ENCODE peak calls at places on chromosomes 1 and 21, in six cellular contexts. One of them, this sample, is unnamed.

GRCh38 chr1:101406271-101406670 is 169.5 kb downstream of the S1PR1 start:
- DNase-seq in choroid plexus epithelial cell: no peak
- DNase-seq in stimulated activated naive CD8-positive, alpha-beta T cell treated with anti-CD3 and anti-CD28 coated beads, Interleukin-15, Interleukin-2, amounts not matched to agents 100 U/mL and 50 U/mL, for 24 hours: no peak
- DNase-seq in adrenal gland: no peak
- DNase-seq in activated effector memory CD4-positive, alpha-beta T cell treated with Interleukin-2 at 50 U/mL for 16 hours: no peak
- DNase-seq in KBM-7: no peak
- DNase-seq in this sample: no peak

GRCh38 chr21:42295845-42296244 is 19.4 kb downstream of the TFF3 start:
- DNase-seq in choroid plexus epithelial cell: no peak
- DNase-seq in stimulated activated naive CD8-positive, alpha-beta T cell treated with anti-CD3 and anti-CD28 coated beads, Interleukin-15, Interleukin-2, amounts not matched to agents 100 U/mL and 50 U/mL, for 24 hours: no peak
- DNase-seq in adrenal gland: no peak
- DNase-seq in activated effector memory CD4-positive, alpha-beta T cell treated with Interleukin-2 at 50 U/mL for 16 hours: no peak
- DNase-seq in KBM-7: no peak
- DNase-seq in this sample: no peak

GRCh38 chr1:50368179-50369007 is 54.9 kb downstream of the DMRTA2 start:
- DNase-seq in choroid plexus epithelial cell: peak; percentile 25
- DNase-seq in stimulated activated naive CD8-positive, alpha-beta T cell treated with anti-CD3 and anti-CD28 coated beads, Interleukin-15, Interleukin-2, amounts not matched to agents 100 U/mL and 50 U/mL, for 24 hours: peak; percentile 48
- DNase-seq in adrenal gland: no peak
- DNase-seq in activated effector memory CD4-positive, alpha-beta T cell treated with Interleukin-2 at 50 U/mL for 16 hours: no peak
- DNase-seq in KBM-7: peak; percentile 60
- DNase-seq in this sample: peak; percentile 60

GRCh38 chr1:1946540-1946939 is 27.5 kb upstream of the TMEM52 start:
- DNase-seq in choroid plexus epithelial cell: peak; percentile 55
- DNase-seq in stimulated activated naive CD8-positive, alpha-beta T cell treated with anti-CD3 and anti-CD28 coated beads, Interleukin-15, Interleukin-2, amounts not matched to agents 100 U/mL and 50 U/mL, for 24 hours: no peak
- DNase-seq in adrenal gland: peak; percentile 67
- DNase-seq in activated effector memory CD4-positive, alpha-beta T cell treated with Interleukin-2 at 50 U/mL for 16 hours: no peak
- DNase-seq in KBM-7: no peak
- DNase-seq in this sample: no peak

GRCh38 chr1:147641695-147642592 is 28.4 kb downstream of the ACP6 start:
- DNase-seq in choroid plexus epithelial cell: peak; percentile 72
- DNase-seq in stimulated activated naive CD8-positive, alpha-beta T cell treated with anti-CD3 and anti-CD28 coated beads, Interleukin-15, Interleukin-2, amounts not matched to agents 100 U/mL and 50 U/mL, for 24 hours: peak; percentile 59
- DNase-seq in adrenal gland: peak; percentile 44
- DNase-seq in activated effector memory CD4-positive, alpha-beta T cell treated with Interleukin-2 at 50 U/mL for 16 hours: no peak
- DNase-seq in KBM-7: peak; percentile 56
- DNase-seq in this sample: peak; percentile 42

GRCh38 chr1:26384076-26384475 is 11.5 kb upstream of the ZNF683 start:
- DNase-seq in choroid plexus epithelial cell: no peak
- DNase-seq in stimulated activated naive CD8-positive, alpha-beta T cell treated with anti-CD3 and anti-CD28 coated beads, Interleukin-15, Interleukin-2, amounts not matched to agents 100 U/mL and 50 U/mL, for 24 hours: no peak
- DNase-seq in adrenal gland: no peak
- DNase-seq in activated effector memory CD4-positive, alpha-beta T cell treated with Interleukin-2 at 50 U/mL for 16 hours: no peak
- DNase-seq in KBM-7: no peak
- DNase-seq in this sample: no peak

GRCh38 chr1:109438798-109439297 is 12.6 kb upstream of the PSMA5 start:
- DNase-seq in choroid plexus epithelial cell: peak; percentile 98
- DNase-seq in stimulated activated naive CD8-positive, alpha-beta T cell treated with anti-CD3 and anti-CD28 coated beads, Interleukin-15, Interleukin-2, amounts not matched to agents 100 U/mL and 50 U/mL, for 24 hours: peak; percentile 26
- DNase-seq in adrenal gland: peak; percentile 71
- DNase-seq in activated effector memory CD4-positive, alpha-beta T cell treated with Interleukin-2 at 50 U/mL for 16 hours: no peak
- DNase-seq in KBM-7: no peak
- DNase-seq in this sample: no peak

GRCh38 chr1:192732787-192733186 is 76.1 kb upstream of the RGS2 start:
- DNase-seq in choroid plexus epithelial cell: no peak
- DNase-seq in stimulated activated naive CD8-positive, alpha-beta T cell treated with anti-CD3 and anti-CD28 coated beads, Interleukin-15, Interleukin-2, amounts not matched to agents 100 U/mL and 50 U/mL, for 24 hours: no peak
- DNase-seq in adrenal gland: no peak
- DNase-seq in activated effector memory CD4-positive, alpha-beta T cell treated with Interleukin-2 at 50 U/mL for 16 hours: no peak
- DNase-seq in KBM-7: peak; percentile 31
- DNase-seq in this sample: no peak

GRCh38 chr1:27970401-27970800 is 10.6 kb downstream of the XKR8 start:
- DNase-seq in choroid plexus epithelial cell: peak; percentile 87
- DNase-seq in stimulated activated naive CD8-positive, alpha-beta T cell treated with anti-CD3 and anti-CD28 coated beads, Interleukin-15, Interleukin-2, amounts not matched to agents 100 U/mL and 50 U/mL, for 24 hours: no peak
- DNase-seq in adrenal gland: peak; percentile 52
- DNase-seq in activated effector memory CD4-positive, alpha-beta T cell treated with Interleukin-2 at 50 U/mL for 16 hours: no peak
- DNase-seq in KBM-7: no peak
- DNase-seq in this sample: no peak

GRCh38 chr1:59242345-59242744 is 54.5 kb upstream of the FGGY start:
- DNase-seq in choroid plexus epithelial cell: no peak
- DNase-seq in stimulated activated naive CD8-positive, alpha-beta T cell treated with anti-CD3 and anti-CD28 coated beads, Interleukin-15, Interleukin-2, amounts not matched to agents 100 U/mL and 50 U/mL, for 24 hours: no peak
- DNase-seq in adrenal gland: no peak
- DNase-seq in activated effector memory CD4-positive, alpha-beta T cell treated with Interleukin-2 at 50 U/mL for 16 hours: no peak
- DNase-seq in KBM-7: no peak
- DNase-seq in this sample: no peak

GRCh38 chr21:37431243-37431642 is 64.7 kb downstream of the DYRK1A start:
- DNase-seq in choroid plexus epithelial cell: no peak
- DNase-seq in stimulated activated naive CD8-positive, alpha-beta T cell treated with anti-CD3 and anti-CD28 coated beads, Interleukin-15, Interleukin-2, amounts not matched to agents 100 U/mL and 50 U/mL, for 24 hours: no peak
- DNase-seq in adrenal gland: no peak
- DNase-seq in activated effector memory CD4-positive, alpha-beta T cell treated with Interleukin-2 at 50 U/mL for 16 hours: no peak
- DNase-seq in KBM-7: no peak
- DNase-seq in this sample: no peak

GRCh38 chr1:204854286-204854685 is 16.4 kb upstream of the NFASC start:
- DNase-seq in choroid plexus epithelial cell: no peak
- DNase-seq in stimulated activated naive CD8-positive, alpha-beta T cell treated with anti-CD3 and anti-CD28 coated beads, Interleukin-15, Interleukin-2, amounts not matched to agents 100 U/mL and 50 U/mL, for 24 hours: no peak
- DNase-seq in adrenal gland: no peak
- DNase-seq in activated effector memory CD4-positive, alpha-beta T cell treated with Interleukin-2 at 50 U/mL for 16 hours: no peak
- DNase-seq in KBM-7: no peak
- DNase-seq in this sample: no peak

GRCh38 chr1:22749919-22750670 is 39.5 kb downstream of the EPHB2 start:
- DNase-seq in choroid plexus epithelial cell: peak; percentile 94
- DNase-seq in stimulated activated naive CD8-positive, alpha-beta T cell treated with anti-CD3 and anti-CD28 coated beads, Interleukin-15, Interleukin-2, amounts not matched to agents 100 U/mL and 50 U/mL, for 24 hours: no peak
- DNase-seq in adrenal gland: peak; percentile 52
- DNase-seq in activated effector memory CD4-positive, alpha-beta T cell treated with Interleukin-2 at 50 U/mL for 16 hours: no peak
- DNase-seq in KBM-7: peak; percentile 51
- DNase-seq in this sample: no peak

GRCh38 chr1:99748419-99748818 is 18.0 kb downstream of the FRRS1 start:
- DNase-seq in choroid plexus epithelial cell: no peak
- DNase-seq in stimulated activated naive CD8-positive, alpha-beta T cell treated with anti-CD3 and anti-CD28 coated beads, Interleukin-15, Interleukin-2, amounts not matched to agents 100 U/mL and 50 U/mL, for 24 hours: no peak
- DNase-seq in adrenal gland: no peak
- DNase-seq in activated effector memory CD4-positive, alpha-beta T cell treated with Interleukin-2 at 50 U/mL for 16 hours: no peak
- DNase-seq in KBM-7: no peak
- DNase-seq in this sample: no peak

GRCh38 chr1:21261551-21262281 is 28.5 kb downstream of the ECE1 start:
- DNase-seq in choroid plexus epithelial cell: peak; percentile 91
- DNase-seq in stimulated activated naive CD8-positive, alpha-beta T cell treated with anti-CD3 and anti-CD28 coated beads, Interleukin-15, Interleukin-2, amounts not matched to agents 100 U/mL and 50 U/mL, for 24 hours: peak; percentile 48
- DNase-seq in adrenal gland: peak; percentile 96
- DNase-seq in activated effector memory CD4-positive, alpha-beta T cell treated with Interleukin-2 at 50 U/mL for 16 hours: no peak
- DNase-seq in KBM-7: peak; percentile 64
- DNase-seq in this sample: no peak

GRCh38 chr1:1213153-1213918 is 617 bp downstream of the TNFRSF4 start:
- DNase-seq in choroid plexus epithelial cell: no peak
- DNase-seq in stimulated activated naive CD8-positive, alpha-beta T cell treated with anti-CD3 and anti-CD28 coated beads, Interleukin-15, Interleukin-2, amounts not matched to agents 100 U/mL and 50 U/mL, for 24 hours: peak; percentile 56
- DNase-seq in adrenal gland: no peak
- DNase-seq in activated effector memory CD4-positive, alpha-beta T cell treated with Interleukin-2 at 50 U/mL for 16 hours: no peak
- DNase-seq in KBM-7: no peak
- DNase-seq in this sample: no peak

GRCh38 chr1:181151378-181152326 is 63.2 kb downstream of the IER5 start:
- DNase-seq in choroid plexus epithelial cell: peak; percentile 41
- DNase-seq in stimulated activated naive CD8-positive, alpha-beta T cell treated with anti-CD3 and anti-CD28 coated beads, Interleukin-15, Interleukin-2, amounts not matched to agents 100 U/mL and 50 U/mL, for 24 hours: no peak
- DNase-seq in adrenal gland: peak; percentile 44
- DNase-seq in activated effector memory CD4-positive, alpha-beta T cell treated with Interleukin-2 at 50 U/mL for 16 hours: no peak
- DNase-seq in KBM-7: peak; percentile 57
- DNase-seq in this sample: no peak

GRCh38 chr21:33540711-33541104 is 1.2 kb downstream of the GART start:
- DNase-seq in choroid plexus epithelial cell: no peak
- DNase-seq in stimulated activated naive CD8-positive, alpha-beta T cell treated with anti-CD3 and anti-CD28 coated beads, Interleukin-15, Interleukin-2, amounts not matched to agents 100 U/mL and 50 U/mL, for 24 hours: no peak
- DNase-seq in adrenal gland: no peak
- DNase-seq in activated effector memory CD4-positive, alpha-beta T cell treated with Interleukin-2 at 50 U/mL for 16 hours: no peak
- DNase-seq in KBM-7: no peak
- DNase-seq in this sample: no peak

GRCh38 chr21:38771536-38771935 is 34.2 kb upstream of the ETS2 start:
- DNase-seq in choroid plexus epithelial cell: peak; percentile 22
- DNase-seq in stimulated activated naive CD8-positive, alpha-beta T cell treated with anti-CD3 and anti-CD28 coated beads, Interleukin-15, Interleukin-2, amounts not matched to agents 100 U/mL and 50 U/mL, for 24 hours: no peak
- DNase-seq in adrenal gland: no peak
- DNase-seq in activated effector memory CD4-positive, alpha-beta T cell treated with Interleukin-2 at 50 U/mL for 16 hours: no peak
- DNase-seq in KBM-7: no peak
- DNase-seq in this sample: no peak

GRCh38 chr1:230681599-230681998 is 32.3 kb downstream of the AGT start:
- DNase-seq in choroid plexus epithelial cell: peak; percentile 94
- DNase-seq in stimulated activated naive CD8-positive, alpha-beta T cell treated with anti-CD3 and anti-CD28 coated beads, Interleukin-15, Interleukin-2, amounts not matched to agents 100 U/mL and 50 U/mL, for 24 hours: no peak
- DNase-seq in adrenal gland: peak; percentile 87
- DNase-seq in activated effector memory CD4-positive, alpha-beta T cell treated with Interleukin-2 at 50 U/mL for 16 hours: no peak
- DNase-seq in KBM-7: peak; percentile 72
- DNase-seq in this sample: peak; percentile 86

GRCh38 chr21:36980280-36981048 is 14.0 kb upstream of the HLCS start:
- DNase-seq in choroid plexus epithelial cell: peak; percentile 31
- DNase-seq in stimulated activated naive CD8-positive, alpha-beta T cell treated with anti-CD3 and anti-CD28 coated beads, Interleukin-15, Interleukin-2, amounts not matched to agents 100 U/mL and 50 U/mL, for 24 hours: peak; percentile 24
- DNase-seq in adrenal gland: no peak
- DNase-seq in activated effector memory CD4-positive, alpha-beta T cell treated with Interleukin-2 at 50 U/mL for 16 hours: no peak
- DNase-seq in KBM-7: peak; percentile 54
- DNase-seq in this sample: no peak

GRCh38 chr1:156489166-156489934 is 11.2 kb downstream of the MEF2D start:
- DNase-seq in choroid plexus epithelial cell: no peak
- DNase-seq in stimulated activated naive CD8-positive, alpha-beta T cell treated with anti-CD3 and anti-CD28 coated beads, Interleukin-15, Interleukin-2, amounts not matched to agents 100 U/mL and 50 U/mL, for 24 hours: no peak
- DNase-seq in adrenal gland: no peak
- DNase-seq in activated effector memory CD4-positive, alpha-beta T cell treated with Interleukin-2 at 50 U/mL for 16 hours: no peak
- DNase-seq in KBM-7: peak; percentile 85
- DNase-seq in this sample: peak; percentile 71

GRCh38 chr1:91123773-91124172 is 101.9 kb upstream of the ZNF644 start:
- DNase-seq in choroid plexus epithelial cell: no peak
- DNase-seq in stimulated activated naive CD8-positive, alpha-beta T cell treated with anti-CD3 and anti-CD28 coated beads, Interleukin-15, Interleukin-2, amounts not matched to agents 100 U/mL and 50 U/mL, for 24 hours: no peak
- DNase-seq in adrenal gland: no peak
- DNase-seq in activated effector memory CD4-positive, alpha-beta T cell treated with Interleukin-2 at 50 U/mL for 16 hours: no peak
- DNase-seq in KBM-7: no peak
- DNase-seq in this sample: no peak

GRCh38 chr1:34655206-34655909 is 99.5 kb upstream of the GJB5 start:
- DNase-seq in choroid plexus epithelial cell: no peak
- DNase-seq in stimulated activated naive CD8-positive, alpha-beta T cell treated with anti-CD3 and anti-CD28 coated beads, Interleukin-15, Interleukin-2, amounts not matched to agents 100 U/mL and 50 U/mL, for 24 hours: no peak
- DNase-seq in adrenal gland: no peak
- DNase-seq in activated effector memory CD4-positive, alpha-beta T cell treated with Interleukin-2 at 50 U/mL for 16 hours: no peak
- DNase-seq in KBM-7: no peak
- DNase-seq in this sample: no peak

GRCh38 chr1:201719812-201720521 is 109.0 kb upstream of the IPO9 start:
- DNase-seq in choroid plexus epithelial cell: peak; percentile 98
- DNase-seq in stimulated activated naive CD8-positive, alpha-beta T cell treated with anti-CD3 and anti-CD28 coated beads, Interleukin-15, Interleukin-2, amounts not matched to agents 100 U/mL and 50 U/mL, for 24 hours: no peak
- DNase-seq in adrenal gland: peak; percentile 51
- DNase-seq in activated effector memory CD4-positive, alpha-beta T cell treated with Interleukin-2 at 50 U/mL for 16 hours: no peak
- DNase-seq in KBM-7: peak; percentile 49
- DNase-seq in this sample: peak; percentile 86

GRCh38 chr1:57798499-57798898 is 374.6 kb upstream of the DAB1 start:
- DNase-seq in choroid plexus epithelial cell: no peak
- DNase-seq in stimulated activated naive CD8-positive, alpha-beta T cell treated with anti-CD3 and anti-CD28 coated beads, Interleukin-15, Interleukin-2, amounts not matched to agents 100 U/mL and 50 U/mL, for 24 hours: no peak
- DNase-seq in adrenal gland: no peak
- DNase-seq in activated effector memory CD4-positive, alpha-beta T cell treated with Interleukin-2 at 50 U/mL for 16 hours: no peak
- DNase-seq in KBM-7: no peak
- DNase-seq in this sample: no peak